ENCODE peak calls at places on chromosomes 13 and 19, in five cellular contexts. V is Ammon's horn, D is left lung, S is nucleus accumbens, B is AG20443. U is an unnamed sample.
A peak's percentile ranks its signal among the peaks of the same experiment; 100 is the strongest.

GRCh38 chr19:52936151-52936957 is 13.1 kb upstream of the ZNF888 start:
- DNase-seq in B (no peak), V (peak; percentile 31), S (no peak), D (no peak), U (peak; percentile 31)

GRCh38 chr13:72757792-72758535 is 23.7 kb downstream of the DIS3 start:
- DNase-seq in S (no peak), B (no peak), V (no peak), D (no peak), U (no peak)

GRCh38 chr19:37988758-37989635 is 82.0 kb downstream of the SIPA1L3 start:
- DNase-seq in D (no peak), V (no peak), S (no peak), B (no peak), U (no peak)

GRCh38 chr13:30830638-30830965 is 75.5 kb upstream of the MEDAG start:
- DNase-seq in S (no peak), V (no peak), D (no peak), B (no peak), U (no peak)

GRCh38 chr13:34078334-34078999 is 260.5 kb downstream of the RFC3 start:
- DNase-seq in V (no peak), S (no peak), B (no peak), D (no peak), U (no peak)

GRCh38 chr13:43134896-43135295 is 111.5 kb downstream of the DNAJC15 start:
- DNase-seq in D (no peak), B (no peak), V (no peak), S (no peak), U (peak; percentile 65)

GRCh38 chr13:47454986-47455385 is 546.1 kb downstream of the SUCLA2 start:
- DNase-seq in V (no peak), B (peak; percentile 24), S (no peak), D (no peak), U (no peak)

GRCh38 chr19:3276341-3276799 is 51.9 kb downstream of the CELF5 start:
- DNase-seq in B (peak; percentile 38), V (no peak), D (peak; percentile 39), S (peak; percentile 54), U (peak; percentile 84)

GRCh38 chr13:90675129-90675528 is 672.4 kb upstream of the MIR17HG start:
- DNase-seq in B (no peak), S (no peak), V (no peak), D (no peak), U (peak; percentile 9)

GRCh38 chr19:33063356-33064116 is 1.2 kb downstream of the RHPN2 start:
- DNase-seq in S (no peak), B (no peak), V (no peak), D (no peak), U (peak; percentile 57)

GRCh38 chr13:97879646-97880297 is 73.7 kb upstream of the IPO5 start:
- DNase-seq in B (peak; percentile 67), D (no peak), S (no peak), V (no peak), U (no peak)

GRCh38 chr19:23118400-23118799 is 1.6 kb downstream of the ZNF730 start:
- DNase-seq in V (no peak), B (no peak), S (no peak), D (no peak), U (no peak)

U was measured in NCI-H82.